ENCODE peak calls at places on chromosome 6, in four cellular contexts. Z, U, D and Y are unnamed samples.

GRCh38 chr6:121780325-121781313 is 345.2 kb downstream of the GJA1 start:
- DNase-seq in Z (no peak), U (peak; percentile 89), D (peak; percentile 84), Y (peak; percentile 99)

GRCh38 chr6:100573169-100573568 is 108.4 kb upstream of the SIM1 start:
- DNase-seq in Z (no peak), U (no peak), D (peak; percentile 75), Y (peak; percentile 36)

GRCh38 chr6:20582586-20583446 is 48.6 kb downstream of the CDKAL1 start:
- DNase-seq in Z (no peak), U (no peak), D (no peak), Y (no peak)

GRCh38 chr6:132188865-132189264 is 212.4 kb downstream of the MOXD1 start:
- DNase-seq in Z (no peak), U (no peak), D (peak; percentile 79), Y (peak; percentile 92)

GRCh38 chr6:106102034-106102433 is 15.9 kb downstream of the PRDM1 start:
- DNase-seq in Z (no peak), U (no peak), D (no peak), Y (no peak)

GRCh38 chr6:98839788-98840361 is 5.5 kb downstream of the POU3F2 start:
- DNase-seq in Z (no peak), U (no peak), D (peak; percentile 43), Y (peak; percentile 79)

GRCh38 chr6:35161776-35162607 is 20.9 kb upstream of the TCP11 start:
- DNase-seq in Z (no peak), U (no peak), D (peak; percentile 34), Y (no peak)

GRCh38 chr6:10478187-10479040 is 42.7 kb upstream of the GCNT2 start:
- DNase-seq in Z (no peak), U (no peak), D (peak; percentile 60), Y (peak; percentile 18)

GRCh38 chr6:80077067-80077466 is 29.4 kb upstream of the BCKDHB start:
- DNase-seq in Z (no peak), U (no peak), D (no peak), Y (no peak)

GRCh38 chr6:129183681-129184216 is 300.8 kb downstream of the LAMA2 start:
- DNase-seq in Z (no peak), U (no peak), D (peak; percentile 58), Y (peak; percentile 46)

GRCh38 chr6:107658920-107659879 is 164.9 kb downstream of the SCML4 start:
- DNase-seq in Z (no peak), U (no peak), D (peak; percentile 57), Y (no peak)
- H3K4me3 ChIP-seq in Z (no peak overlapping the region), U (no peak overlapping the region), D (no peak overlapping the region), Y (no peak overlapping the region)

GRCh38 chr6:21742238-21742660 is 148.7 kb downstream of the SOX4 start:
- DNase-seq in Z (no peak), U (no peak), D (peak; percentile 90), Y (peak; percentile 90)

GRCh38 chr6:21747441-21747840 is 153.9 kb downstream of the SOX4 start:
- DNase-seq in Z (no peak), U (no peak), D (no peak), Y (no peak)

GRCh38 chr6:21745543-21746337 is 152.2 kb downstream of the SOX4 start:
- DNase-seq in Z (no peak), U (no peak), D (no peak), Y (no peak)

GRCh38 chr6:21741221-21742109 is 147.9 kb downstream of the SOX4 start:
- DNase-seq in Z (no peak), U (no peak), D (no peak), Y (peak; percentile 51)

GRCh38 chr6:21744321-21744720 is 150.8 kb downstream of the SOX4 start:
- DNase-seq in Z (no peak), U (no peak), D (no peak), Y (no peak)
- H3K4me3 ChIP-seq in Z (no peak overlapping the region), U (no peak overlapping the region), D (no peak overlapping the region), Y (no peak overlapping the region)

DNA sequence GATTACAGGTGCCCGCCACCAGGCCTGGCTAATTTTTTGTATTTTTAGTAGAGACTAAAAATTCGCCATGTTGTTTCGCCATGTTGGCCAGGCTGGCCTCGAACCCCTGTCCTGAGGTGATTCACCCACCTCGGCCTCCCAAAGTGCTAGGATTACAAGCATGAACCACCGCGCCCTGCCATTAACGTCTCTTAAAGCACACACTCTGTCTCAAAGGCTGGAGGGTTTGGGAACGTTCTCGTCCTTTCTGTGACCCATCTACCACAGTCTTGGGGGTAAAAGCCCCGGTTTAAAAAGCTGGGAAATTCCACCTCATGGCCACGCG is 57.8 kb upstream of the ARID1B start:
- DNase-seq in Z (no peak), U (no peak), D (peak; percentile 46), Y (no peak)
- H3K4me3 ChIP-seq in Z (peak overlapping the region; percentile 69), U (peak overlapping the region; percentile 44), D (peak overlapping the region; percentile 42), Y (peak overlapping the region; percentile 25)

GRCh38 chr6:16420715-16421461 is 182.5 kb downstream of the GMPR start:
- DNase-seq in Z (peak; percentile 17), U (no peak), D (peak; percentile 77), Y (peak; percentile 47)
- H3K4me3 ChIP-seq in Z (no peak overlapping the region), U (no peak overlapping the region), D (no peak overlapping the region), Y (no peak overlapping the region)

GRCh38 chr6:37029249-37029959 is 23.9 kb downstream of the FGD2 start:
- DNase-seq in Z (peak; percentile 29), U (peak; percentile 74), D (peak; percentile 93), Y (peak; percentile 73)

GRCh38 chr6:37032239-37032638 is 26.8 kb downstream of the FGD2 start:
- DNase-seq in Z (no peak), U (no peak), D (no peak), Y (no peak)

GRCh38 chr6:37033255-37033654 is 27.8 kb downstream of the FGD2 start:
- DNase-seq in Z (no peak), U (no peak), D (no peak), Y (no peak)

GRCh38 chr6:37027811-37028469 is 22.5 kb downstream of the FGD2 start:
- DNase-seq in Z (no peak), U (no peak), D (no peak), Y (no peak)

DNA sequence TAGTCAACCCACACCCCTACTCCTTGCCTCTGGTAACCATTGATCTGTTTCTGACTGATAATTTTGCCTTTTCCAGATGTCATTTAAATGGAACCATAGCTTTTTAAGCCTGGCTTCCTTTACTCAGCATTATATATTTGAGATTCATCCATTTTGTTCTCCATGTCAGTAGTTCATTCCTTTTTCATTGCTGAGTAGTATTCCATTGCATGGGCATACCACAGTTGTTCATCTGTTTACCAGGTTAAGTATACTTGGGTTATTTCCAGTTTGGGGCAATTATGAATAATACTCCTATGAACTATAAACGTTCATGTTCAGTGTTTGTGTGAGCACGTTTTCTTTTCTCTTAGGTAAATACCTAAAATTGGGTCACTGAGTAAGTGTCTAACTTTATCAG is 25.1 kb downstream of the FGD2 start:
- DNase-seq in Z (no peak), U (no peak), D (no peak), Y (no peak)
- H3K4me3 ChIP-seq in Z (no peak overlapping the region), U (no peak overlapping the region), D (no peak overlapping the region), Y (no peak overlapping the region)

GRCh38 chr6:87697581-87698552 is 4.2 kb downstream of the AKIRIN2 start:
- DNase-seq in Z (no peak), U (no peak), D (peak; percentile 93), Y (peak; percentile 95)
- H3K4me3 ChIP-seq in Z (peak overlapping the region; percentile 88), U (peak overlapping the region; percentile 93), D (peak overlapping the region; percentile 84), Y (peak overlapping the region; percentile 89)